ENCODE peak calls at places on chromosomes 11 and 22, in four cellular contexts. T, G, A and Y are unnamed samples. For H3K27me3, the result is how much of the 10 kb centered on the place peaks cover.

GRCh38 chr22:30301995-30302809 is 12.9 kb upstream of the CASTOR1 start:
- DNase-seq in G (no peak), A (peak), T (no peak), Y (no peak)

GRCh38 chr11:57324154-57324885 is 432 bp downstream of the TNKS1BP1 start:
- DNase-seq in A (peak), T (no peak), G (no peak), Y (no peak)

GRCh38 chr11:70526116-70527045 is 128.1 kb downstream of the CTTN start:
- DNase-seq in G (no peak), T (no peak), A (no peak), Y (no peak)

GRCh38 chr11:111913997-111914396 is 1.5 kb downstream of the HSPB2 start:
- DNase-seq in A (peak), T (no peak), G (no peak), Y (no peak)

GRCh38 chr11:134743809-134744195 is 331.8 kb upstream of the B3GAT1 start:
- DNase-seq in G (no peak), A (no peak), T (no peak), Y (no peak)

GRCh38 chr11:96341237-96342130 is 1.5 kb downstream of the MAML2 start:
- DNase-seq in A (peak), T (peak), G (peak), Y (peak)

GRCh38 chr11:72668645-72669347 is 5.4 kb downstream of the PDE2A start:
- DNase-seq in A (no peak), T (peak), G (no peak), Y (peak)

GRCh38 chr11:100639140-100639539 is 47.9 kb upstream of the ARHGAP42 start:
- DNase-seq in T (no peak), A (peak), G (no peak), Y (no peak)

GRCh38 chr11:121892131-121892681 is 223.8 kb downstream of the BLID start:
- DNase-seq in G (no peak), T (no peak), A (no peak), Y (no peak)

GRCh38 chr11:44307340-44308099 is 2.4 kb downstream of the ALX4 start:
- DNase-seq in A (no peak), T (no peak), G (no peak), Y (no peak)

GRCh38 chr11:94655951-94656350 is 88.8 kb downstream of the PIWIL4 start:
- DNase-seq in G (no peak), T (no peak), A (no peak), Y (no peak)

GRCh38 chr11:35682230-35683195 is 19.9 kb downstream of the TRIM44 start:
- DNase-seq in G (no peak), T (no peak), A (no peak), Y (no peak)

GRCh38 chr22:21650280-21650679 is 8.2 kb downstream of the SDF2L1 start:
- DNase-seq in G (no peak), A (no peak), T (no peak), Y (no peak)

GRCh38 chr11:44235765-44236201 is 74.2 kb downstream of the ALX4 start:
- DNase-seq in T (no peak), G (no peak), A (no peak), Y (no peak)

GRCh38 chr22:45948081-45948648 is 28.8 kb downstream of the WNT7B start:
- DNase-seq in G (no peak), A (no peak), T (no peak), Y (no peak)

GRCh38 chr22:24834845-24835570 is 29.0 kb downstream of the SGSM1 start:
- DNase-seq in T (no peak), G (no peak), A (peak), Y (no peak)

GRCh38 chr11:61065955-61066638 is 36.2 kb upstream of the CD5 start:
- DNase-seq in G (no peak), A (no peak), T (no peak), Y (no peak)

GRCh38 chr22:26364066-26365015 is 64.7 kb upstream of the ASPHD2 start:
- DNase-seq in G (peak), T (peak), A (peak), Y (peak)

GRCh38 chr11:82733444-82734119 is at the start of gene FAM181B:
- DNase-seq in A (peak), G (no peak), T (no peak), Y (peak)

GRCh38 chr11:45929486-45930030 is 7.1 kb downstream of the LARGE2 start:
- DNase-seq in A (no peak), G (no peak), T (no peak), Y (peak)

GRCh38 chr22:35051791-35052190 is 14.2 kb upstream of the ISX start:
- DNase-seq in A (no peak), G (no peak), T (no peak), Y (peak)

GRCh38 chr11:40271361-40271760 is 1188.1 kb downstream of the LRRC4C start:
- DNase-seq in T (no peak), A (no peak), G (no peak), Y (no peak)

GRCh38 chr11:526192-526591 is 9.2 kb downstream of the HRAS start:
- DNase-seq in T (no peak), A (no peak), G (no peak), Y (no peak)

GRCh38 chr22:41074941-41075710 is 17.3 kb upstream of the EP300 start:
- DNase-seq in T (no peak), A (no peak), G (no peak), Y (no peak)

GRCh38 chr11:78156081-78156844 is 16.8 kb upstream of the ALG8 start:
- DNase-seq in A (peak), T (no peak), G (no peak), Y (no peak)

GRCh38 chr11:63765688-63766241 is 2.8 kb downstream of the ZFTA start:
- DNase-seq in G (no peak), A (no peak), T (no peak), Y (peak)

GRCh38 chr22:42792909-42793847 is 63.9 kb downstream of the ARFGAP3 start:
- DNase-seq in A (peak), G (no peak), T (no peak), Y (no peak)

GRCh38 chr22:42793848-42794405 is 63.1 kb downstream of the ARFGAP3 start:
- DNase-seq in T (no peak), G (no peak), A (no peak), Y (no peak)

GRCh38 chr22:42797021-42797420 is 60.1 kb downstream of the ARFGAP3 start:
- DNase-seq in A (no peak), G (no peak), T (no peak), Y (no peak)

GRCh38 chr22:42796081-42796480 is 61.0 kb downstream of the ARFGAP3 start:
- DNase-seq in T (no peak), A (no peak), G (no peak), Y (no peak)

DNA sequence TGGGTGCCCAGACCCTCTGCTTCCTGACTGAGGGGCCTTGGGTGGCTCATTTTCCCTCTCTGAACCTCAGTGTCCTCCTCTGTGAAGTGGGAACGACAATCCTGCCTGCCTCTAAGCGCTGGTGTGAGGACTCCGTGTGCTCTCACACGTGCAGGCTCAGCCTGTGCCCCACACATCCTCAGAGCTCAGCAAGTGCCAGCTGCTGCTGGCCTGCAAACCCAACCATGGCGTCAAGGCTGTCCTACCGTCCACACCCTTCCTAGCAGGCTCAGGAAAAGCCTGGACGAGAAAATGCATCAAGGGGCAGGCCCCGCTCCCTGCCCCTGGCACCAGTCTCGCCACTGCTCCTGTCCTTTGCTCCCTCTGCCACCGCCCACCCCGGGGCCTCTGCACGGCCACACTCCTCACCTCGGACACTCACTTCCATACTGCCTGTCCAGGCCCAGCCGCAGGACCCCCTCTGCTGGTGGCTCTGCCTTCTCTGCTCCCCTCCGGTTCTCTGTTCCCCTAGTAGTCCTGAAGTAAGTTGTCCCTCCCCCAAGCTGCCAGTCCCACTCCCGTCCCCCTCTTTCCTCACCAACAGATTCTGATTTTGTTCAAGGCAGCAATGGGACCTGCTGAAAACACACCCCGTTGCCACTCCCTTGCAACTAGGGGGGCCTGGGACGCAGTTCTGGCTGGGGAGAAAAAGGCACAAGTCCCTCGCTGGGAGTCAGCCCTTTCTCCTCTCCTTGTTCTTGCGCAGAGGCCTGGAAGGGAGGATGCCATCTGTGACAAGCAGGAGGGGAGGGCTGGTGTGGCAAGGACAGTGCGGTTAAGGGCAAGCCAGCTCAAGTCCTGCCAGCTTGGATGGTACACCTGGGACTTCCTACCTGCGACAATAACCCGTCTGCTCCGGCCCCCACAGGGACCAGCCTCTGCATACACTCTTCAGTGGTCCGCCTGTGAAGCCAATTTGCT is 62.2 kb downstream of the ARFGAP3 start:
- DNase-seq in A (no peak), G (no peak), T (no peak), Y (no peak)
- TF ChIP-seq CTCF in A (no peak), G (no peak), T (no peak), Y (no peak)

GRCh38 chr11:11612439-11612838 is 9.4 kb downstream of the GALNT18 start:
- DNase-seq in T (no peak), G (no peak), A (no peak), Y (no peak)

GRCh38 chr11:11608783-11609232 is 13.0 kb downstream of the GALNT18 start:
- DNase-seq in A (no peak), G (no peak), T (peak), Y (no peak)

GRCh38 chr11:11607772-11608171 is 14.0 kb downstream of the GALNT18 start:
- DNase-seq in G (no peak), A (no peak), T (no peak), Y (no peak)

GRCh38 chr11:11605821-11606450 is 15.9 kb downstream of the GALNT18 start:
- DNase-seq in G (no peak), T (no peak), A (no peak), Y (no peak)

DNA sequence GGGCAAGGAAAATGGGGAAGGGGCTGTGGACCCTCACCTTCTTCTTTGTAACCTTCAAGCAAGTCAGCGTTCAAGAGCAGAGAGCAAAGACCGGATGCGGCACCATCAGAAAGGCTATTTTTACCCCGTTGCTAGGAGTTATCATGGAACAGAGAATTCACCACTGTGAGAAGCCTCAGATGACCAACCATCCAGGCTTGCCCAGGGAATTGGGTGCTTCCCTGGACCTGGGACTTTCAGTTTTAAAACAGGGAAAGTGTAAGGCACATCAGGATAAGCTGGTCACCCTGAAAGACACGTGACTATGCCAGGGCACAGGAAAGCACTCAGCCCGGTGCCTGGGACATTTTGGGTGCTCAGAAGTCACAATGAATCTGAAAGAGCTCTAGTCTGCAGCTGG is 10.4 kb downstream of the GALNT18 start:
- DNase-seq in G (no peak), A (no peak), T (no peak), Y (no peak)
- H3K27me3 ChIP-seq in G (under half), A (under half), T (under half), Y (under half)

GRCh38 chr11:75428301-75428724 is 4.7 kb downstream of the KLHL35 start:
- DNase-seq in T (no peak), A (peak), G (peak), Y (peak)
- H3K4me3 ChIP-seq in T (no peak), A (no peak), G (peak), Y (no peak)

GRCh38 chr11:120210651-120211521 is at the start of gene OAF:
- DNase-seq in T (peak), G (peak), A (peak), Y (peak)
- TF ChIP-seq CTCF in T (peak), G (no peak), A (peak), Y (no peak)

GRCh38 chr11:17721242-17721999 is 2.0 kb downstream of the MYOD1 start:
- DNase-seq in T (no peak), G (no peak), A (no peak), Y (no peak)
- H3K27me3 ChIP-seq in T (under half), G (under half), A (under half), Y (under half)